ENCODE peak calls at places on chromosomes 5 and 9, in ten cellular contexts. J is CD8-positive, alpha-beta memory T cell; E is CD4-positive, alpha-beta memory T cell; T is RWPE2; P is neural progenitor cell; I is mesendoderm; F is psoas muscle; R is endodermal cell; W is HCT116; L is fibroblast of lung. B is an unnamed sample.
A peak's percentile ranks its signal among the peaks of the same experiment; 100 is the strongest.

GRCh38 chr9:34540826-34541225 is 18.0 kb upstream of the ENHO start:
- DNase-seq in E (no peak), R (no peak), T (no peak), F (no peak), L (peak; percentile 20), I (no peak), P (no peak), W (no peak), J (no peak), B (no peak)

GRCh38 chr5:181218795-181219124 is 4.3 kb upstream of the TRIM41 start:
- DNase-seq in R (no peak), J (no peak), E (no peak), F (no peak), P (no peak), I (no peak), L (peak; percentile 28), T (no peak), W (no peak), B (no peak)

GRCh38 chr5:54302267-54302687 is 8.1 kb downstream of the ARL15 start:
- DNase-seq in F (no peak), L (peak; percentile 46), J (no peak), P (no peak), E (no peak), R (no peak), T (no peak), I (no peak), W (no peak), B (no peak)

GRCh38 chr9:37414503-37414943 is 8.0 kb upstream of the GRHPR start:
- DNase-seq in I (no peak), L (no peak), J (no peak), T (no peak), F (no peak), P (peak; percentile 23), R (peak; percentile 58), W (no peak), E (no peak), B (no peak)

GRCh38 chr5:113065626-113066025 is 89.0 kb downstream of the DCP2 start:
- DNase-seq in J (no peak), F (no peak), T (no peak), I (no peak), L (no peak), E (no peak), P (no peak), W (no peak), R (no peak), B (no peak)

GRCh38 chr9:89817186-89817960 is 212.6 kb downstream of the GADD45G start:
- DNase-seq in W (no peak), T (no peak), I (peak; percentile 59), R (peak; percentile 25), J (no peak), P (no peak), E (no peak), L (no peak), F (no peak), B (no peak)

GRCh38 chr5:125012727-125013451 is 266.4 kb upstream of the ZNF608 start:
- DNase-seq in F (no peak), T (no peak), P (no peak), W (no peak), I (no peak), E (no peak), J (no peak), L (no peak), R (no peak), B (no peak)

GRCh38 chr9:96741771-96742170 is 36.1 kb downstream of the ZNF510 start:
- DNase-seq in R (no peak), I (no peak), F (no peak), P (no peak), W (no peak), T (no peak), J (no peak), E (no peak), L (no peak), B (no peak)

GRCh38 chr5:96936431-96937221 is 746 bp downstream of the LNPEP start:
- DNase-seq in T (peak; percentile 65), P (peak; percentile 60), E (peak; percentile 39), R (peak; percentile 78), I (peak; percentile 25), F (peak; percentile 70), W (no peak), L (peak; percentile 28), J (peak; percentile 52), B (peak; percentile 56)

GRCh38 chr5:135051872-135052271 is 17.8 kb upstream of the PITX1 start:
- DNase-seq in I (no peak), P (no peak), F (no peak), L (no peak), T (no peak), J (no peak), R (no peak), W (no peak), E (no peak), B (no peak)
- H3K4me1 ChIP-seq in I (peaks cover 2% of the 10 kb centered on the region), P (peaks cover 12% of the 10 kb centered on the region), F (peaks cover 35% of the 10 kb centered on the region), L (no peaks in the 10 kb centered on the region), T (no peaks in the 10 kb centered on the region), J (no peaks in the 10 kb centered on the region), R (no peaks in the 10 kb centered on the region), W (no peaks in the 10 kb centered on the region), E (no peaks in the 10 kb centered on the region), B (no peaks in the 10 kb centered on the region)

GRCh38 chr9:12403721-12404120 is 289.5 kb upstream of the TYRP1 start:
- DNase-seq in L (no peak), I (no peak), J (no peak), P (no peak), R (no peak), E (no peak), T (no peak), F (no peak), W (no peak), B (no peak)
- H3K4me1 ChIP-seq in L (no peaks in the 10 kb centered on the region), I (no peaks in the 10 kb centered on the region), J (no peaks in the 10 kb centered on the region), P (no peaks in the 10 kb centered on the region), R (no peaks in the 10 kb centered on the region), E (no peaks in the 10 kb centered on the region), T (no peaks in the 10 kb centered on the region), F (no peaks in the 10 kb centered on the region), W (no peaks in the 10 kb centered on the region), B (no peaks in the 10 kb centered on the region)

GRCh38 chr9:97924386-97924785 is 2.1 kb upstream of the TRMO start:
- DNase-seq in P (no peak), F (no peak), J (no peak), E (no peak), T (no peak), I (no peak), W (no peak), R (no peak), L (no peak), B (no peak)
- H3K4me1 ChIP-seq in P (no peaks in the 10 kb centered on the region), F (peaks cover 14% of the 10 kb centered on the region), J (peaks cover 39% of the 10 kb centered on the region), E (peaks cover 36% of the 10 kb centered on the region), T (peaks cover 4% of the 10 kb centered on the region), I (no peaks in the 10 kb centered on the region), W (peaks cover 4% of the 10 kb centered on the region), R (no peaks in the 10 kb centered on the region), L (peaks cover 5% of the 10 kb centered on the region), B (peaks cover 20% of the 10 kb centered on the region)

GRCh38 chr9:131421691-131422090 is 27.8 kb downstream of the PRRC2B start:
- DNase-seq in F (peak; percentile 36), E (no peak), W (no peak), R (no peak), J (no peak), T (no peak), I (no peak), P (no peak), L (no peak), B (no peak)

GRCh38 chr9:131418143-131419028 is 24.5 kb downstream of the PRRC2B start:
- DNase-seq in E (no peak), R (no peak), L (no peak), J (no peak), T (no peak), W (no peak), F (no peak), P (peak; percentile 75), I (peak; percentile 82), B (no peak)

GRCh38 chr9:131420913-131421312 is 27.0 kb downstream of the PRRC2B start:
- DNase-seq in J (no peak), L (peak; percentile 63), F (peak; percentile 18), I (peak; percentile 74), E (no peak), R (no peak), T (no peak), P (no peak), W (no peak), B (peak; percentile 60)

GRCh38 chr9:131419029-131419614 is 25.2 kb downstream of the PRRC2B start:
- DNase-seq in I (no peak), J (no peak), L (no peak), F (no peak), E (no peak), T (no peak), W (no peak), P (no peak), R (no peak), B (no peak)

DNA sequence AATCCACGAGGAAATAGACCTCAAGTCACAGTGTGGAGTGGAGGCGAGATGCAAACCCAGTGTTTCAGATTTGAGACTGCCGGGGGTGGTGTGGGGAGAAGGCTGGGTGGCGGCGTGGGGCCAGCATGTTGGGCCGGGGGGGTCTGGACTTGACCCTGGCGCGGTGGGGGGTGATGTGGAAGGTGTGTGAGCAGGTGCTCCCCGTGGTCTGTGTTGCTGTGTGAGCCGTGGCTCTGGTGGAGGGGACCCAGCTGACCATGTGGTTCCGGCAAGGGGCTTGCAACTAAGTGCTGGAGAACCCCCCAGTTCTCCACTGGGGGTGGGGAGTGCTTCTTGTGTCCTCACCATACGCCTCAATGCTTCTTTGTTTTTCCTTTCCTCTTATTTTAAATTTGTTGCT is 25.8 kb downstream of the PRRC2B start:
- DNase-seq in F (peak; percentile 48), L (no peak), T (no peak), P (no peak), I (no peak), E (no peak), W (no peak), J (no peak), R (no peak), B (no peak)
- H3K4me1 ChIP-seq in F (peaks cover 90% of the 10 kb centered on the region), L (peaks cover 52% of the 10 kb centered on the region), T (peaks cover 53% of the 10 kb centered on the region), P (peaks cover 79% of the 10 kb centered on the region), I (peaks cover 22% of the 10 kb centered on the region), E (peaks cover 95% of the 10 kb centered on the region), W (peaks cover 6% of the 10 kb centered on the region), J (peaks cover 85% of the 10 kb centered on the region), R (peaks cover 36% of the 10 kb centered on the region), B (peaks cover 61% of the 10 kb centered on the region)